ENCODE peak calls at places on chromosome 2, in five cellular contexts. B is mucosa of descending colon, J is upper lobe of right lung, G is GM23248, N is adrenal gland. K is an unnamed sample.
A peak's percentile ranks its signal among the peaks of the same experiment; 100 is the strongest.

GRCh38 chr2:214379227-214379626 is 31.6 kb upstream of the VWC2L start:
- DNase-seq in G (no peak), B (no peak), N (no peak), J (no peak), K (no peak)

GRCh38 chr2:38115216-38116012 is 39.5 kb upstream of the CYP1B1 start:
- DNase-seq in N (peak; percentile 87), G (peak; percentile 71), B (peak; percentile 93), J (peak; percentile 85), K (peak; percentile 83)

GRCh38 chr2:101291973-101292372 is 16.5 kb downstream of the RNF149 start:
- DNase-seq in G (no peak), N (no peak), B (no peak), J (no peak), K (no peak)

GRCh38 chr2:149543845-149544244 is 43.7 kb downstream of the MMADHC start:
- DNase-seq in B (no peak), N (no peak), G (no peak), J (no peak), K (no peak)

GRCh38 chr2:211609127-211609526 is 929.5 kb downstream of the ERBB4 start:
- DNase-seq in J (no peak), N (no peak), G (no peak), B (no peak), K (no peak)

GRCh38 chr2:200615247-200615646 is 29.4 kb downstream of the AOX1 start:
- DNase-seq in J (no peak), N (peak; percentile 49), B (no peak), G (peak; percentile 80), K (peak; percentile 76)

GRCh38 chr2:170122883-170123547 is 54.9 kb upstream of the MYO3B start:
- DNase-seq in G (peak; percentile 55), J (no peak), N (no peak), B (no peak), K (no peak)

GRCh38 chr2:237432484-237433092 is 18.6 kb upstream of the COL6A3 start:
- DNase-seq in N (no peak), J (no peak), B (no peak), G (peak; percentile 99), K (peak; percentile 95)

GRCh38 chr2:18848641-18849040 is 259.3 kb upstream of the NT5C1B start:
- DNase-seq in G (no peak), B (no peak), N (no peak), J (no peak), K (no peak)

GRCh38 chr2:106159867-106160785 is 34.0 kb downstream of the UXS1 start:
- DNase-seq in B (no peak), N (no peak), G (no peak), J (no peak), K (no peak)

GRCh38 chr2:238264072-238264460 is 24.2 kb upstream of the HES6 start:
- DNase-seq in J (no peak), G (no peak), N (no peak), B (peak; percentile 39), K (no peak)

GRCh38 chr2:240250985-240251847 is 110.8 kb upstream of the OTOS start:
- DNase-seq in G (peak; percentile 94), J (peak; percentile 92), N (peak; percentile 96), B (peak; percentile 72), K (peak; percentile 89)

GRCh38 chr2:143936758-143937562 is 583.0 kb downstream of the ZEB2 start:
- DNase-seq in G (peak; percentile 70), J (peak; percentile 67), B (no peak), N (no peak), K (no peak)

GRCh38 chr2:213019368-213019767 is 132.0 kb downstream of the IKZF2 start:
- DNase-seq in B (no peak), J (no peak), N (no peak), G (no peak), K (no peak)

GRCh38 chr2:112187805-112188596 is 49.8 kb downstream of the FBLN7 start:
- DNase-seq in N (no peak), G (no peak), J (no peak), B (peak; percentile 25), K (no peak)

GRCh38 chr2:182758379-182758778 is 42.3 kb downstream of the DNAJC10 start:
- DNase-seq in N (no peak), G (no peak), B (no peak), J (no peak), K (no peak)

GRCh38 chr2:213649176-213649575 is 364.9 kb downstream of the SPAG16 start:
- DNase-seq in N (no peak), G (no peak), J (no peak), B (no peak), K (no peak)

DNA sequence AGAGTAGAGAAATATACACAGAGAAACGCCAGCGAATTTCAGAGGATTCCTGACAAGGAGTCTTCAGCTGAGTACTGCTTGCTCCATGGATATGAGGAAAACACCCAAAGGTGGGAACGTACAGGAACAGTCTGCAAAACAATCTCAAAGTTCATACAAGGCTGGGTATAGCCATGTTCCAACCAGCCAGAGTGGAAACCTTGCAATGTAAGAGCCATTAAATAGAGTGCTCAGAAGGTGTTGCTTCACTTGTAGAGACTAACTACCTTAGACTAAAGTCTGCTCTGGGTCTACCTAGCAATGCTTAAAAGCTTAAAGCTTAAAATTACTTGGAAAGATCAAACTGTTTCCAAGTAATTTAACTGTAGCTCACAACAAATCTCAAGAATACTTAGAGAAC is 6.0 kb downstream of the FANCL start:
- DNase-seq in G (no peak), B (no peak), N (no peak), J (no peak), K (no peak)
- H3K4me3 ChIP-seq in G (no peak overlapping the region), B (no peak overlapping the region), N (no peak overlapping the region), J (no peak overlapping the region), K (no peak overlapping the region)

GRCh38 chr2:85613717-85614515 is 2.0 kb upstream of the C2orf68 start:
- DNase-seq in G (no peak), N (no peak), J (no peak), B (no peak), K (no peak)
- H3K4me3 ChIP-seq in G (no peak overlapping the region), N (no peak overlapping the region), J (no peak overlapping the region), B (no peak overlapping the region), K (no peak overlapping the region)

DNA sequence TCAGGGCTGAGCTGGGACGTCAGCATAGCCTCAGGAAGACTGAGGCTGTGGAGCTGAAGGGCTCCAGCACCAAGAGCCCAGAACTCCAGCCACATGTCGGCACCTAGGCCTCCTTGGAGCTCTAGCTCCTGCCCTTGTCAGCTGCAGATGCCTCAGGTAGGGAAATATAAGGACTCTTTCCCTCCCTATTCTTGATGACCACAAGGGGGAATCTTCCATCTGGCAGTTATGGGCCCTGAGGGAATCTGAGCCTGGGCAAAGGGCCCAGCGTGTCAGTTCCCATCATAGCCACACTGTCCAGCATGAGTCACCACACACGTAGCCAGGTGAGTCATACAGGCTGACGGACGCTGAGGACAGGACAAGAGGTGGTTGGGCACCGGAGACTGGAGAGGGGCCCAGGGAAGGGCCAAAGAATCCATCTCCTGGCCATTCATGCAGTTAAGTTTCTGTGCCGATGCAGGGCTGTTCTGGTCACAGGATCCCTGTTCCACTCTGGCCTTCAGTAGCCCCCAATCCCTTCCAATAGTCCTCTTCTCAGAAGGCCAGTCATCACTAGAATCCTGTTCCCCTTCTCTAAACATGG is 1.8 kb downstream of the MPV17 start:
- DNase-seq in B (peak; percentile 44), G (peak; percentile 99), J (peak; percentile 76), N (peak; percentile 96), K (peak; percentile 98)
- H3K4me3 ChIP-seq in B (no peak overlapping the region), G (peak overlapping the region; percentile 97), J (no peak overlapping the region), N (no peak overlapping the region), K (peak overlapping the region; percentile 16)

DNA sequence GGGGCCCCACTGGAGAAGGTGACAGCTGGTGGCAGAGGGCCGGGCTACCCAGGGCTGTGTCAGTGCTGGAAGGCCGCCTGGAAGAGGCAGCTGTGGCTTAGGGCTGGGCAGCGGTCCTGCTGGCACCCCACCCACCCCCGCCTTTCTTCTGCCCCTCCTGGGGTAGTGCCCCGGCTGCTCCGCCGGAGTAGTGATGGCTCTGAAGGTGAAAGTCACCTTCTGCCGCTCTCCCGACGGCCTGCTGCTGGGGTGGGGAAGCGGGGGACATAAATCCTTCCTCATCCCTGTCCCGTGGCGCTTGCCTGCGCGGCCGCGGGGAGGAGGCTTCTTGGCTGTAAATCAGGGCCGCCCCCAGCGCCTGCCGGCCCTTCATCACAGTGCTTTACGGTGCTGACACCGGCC is 332.2 kb downstream of the DYSF start:
- DNase-seq in N (no peak), J (no peak), G (no peak), B (no peak), K (no peak)
- H3K4me3 ChIP-seq in N (no peak overlapping the region), J (no peak overlapping the region), G (no peak overlapping the region), B (no peak overlapping the region), K (no peak overlapping the region)

DNA sequence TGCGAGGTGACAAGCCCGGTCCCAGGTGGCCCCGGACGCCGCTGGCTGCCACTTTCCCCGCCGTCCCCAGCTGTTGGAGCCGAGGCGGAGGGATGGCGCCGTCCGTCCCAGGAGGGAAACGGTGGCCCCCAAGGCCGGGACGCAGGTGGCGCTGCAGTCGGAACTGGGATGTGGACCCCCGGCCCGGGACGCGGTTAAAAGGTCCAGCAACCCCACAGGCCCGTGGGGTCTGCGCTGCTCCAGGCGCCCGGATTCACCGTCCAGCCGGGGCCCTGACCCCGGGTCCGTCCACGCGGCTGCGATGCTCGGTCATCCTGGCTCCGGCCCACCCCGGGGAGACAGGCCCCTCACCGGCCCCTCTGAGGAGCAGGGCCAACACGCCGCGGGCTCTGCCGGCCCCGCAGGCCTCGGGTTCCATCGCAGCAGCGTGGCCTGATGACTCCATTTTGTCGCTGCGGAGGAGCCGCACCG is 41.0 kb downstream of the TMEM18 start:
- DNase-seq in J (no peak), G (no peak), N (no peak), B (no peak), K (no peak)
- H3K4me3 ChIP-seq in J (peak overlapping the region; percentile 46), G (no peak overlapping the region), N (no peak overlapping the region), B (no peak overlapping the region), K (no peak overlapping the region)

GRCh38 chr2:16828828-16829160 is 163.2 kb upstream of the CYRIA start:
- DNase-seq in N (no peak), B (no peak), G (no peak), J (no peak), K (no peak)
- H3K4me3 ChIP-seq in N (no peak overlapping the region), B (no peak overlapping the region), G (no peak overlapping the region), J (no peak overlapping the region), K (no peak overlapping the region)

GRCh38 chr2:136114392-136114791 is 3.6 kb downstream of the CXCR4 start:
- DNase-seq in G (no peak), J (no peak), N (no peak), B (no peak), K (no peak)
- H3K4me3 ChIP-seq in G (no peak overlapping the region), J (peak overlapping the region; percentile 6), N (no peak overlapping the region), B (no peak overlapping the region), K (no peak overlapping the region)

GRCh38 chr2:44942304-44943030 is 965 bp downstream of the SIX3 start:
- DNase-seq in G (peak; percentile 43), N (no peak), B (no peak), J (no peak), K (no peak)
- H3K4me3 ChIP-seq in G (peak overlapping the region; percentile 34), N (peak overlapping the region; percentile 45), B (no peak overlapping the region), J (peak overlapping the region; percentile 36), K (no peak overlapping the region)

GRCh38 chr2:222902660-222903059 is 41.8 kb downstream of the ACSL3 start:
- DNase-seq in J (no peak), B (no peak), G (no peak), N (no peak), K (no peak)
- H3K4me3 ChIP-seq in J (no peak overlapping the region), B (no peak overlapping the region), G (no peak overlapping the region), N (no peak overlapping the region), K (no peak overlapping the region)